ENCODE peak calls at places on chromosomes 7 and 10, in four cellular contexts. One of them, this sample, is unnamed.
A peak's percentile ranks its signal among the peaks of the same experiment; 100 is the strongest.

GRCh38 chr10:68666280-68666760 is 54.7 kb upstream of the CCAR1 start:
- DNase-seq in A549: no peak
- DNase-seq in SK-N-SH: no peak
- DNase-seq in WTC11: no peak
- DNase-seq in this sample: no peak

GRCh38 chr7:149821191-149822148 is 16.7 kb upstream of the ZNF862 start:
- DNase-seq in A549: no peak
- DNase-seq in SK-N-SH: peak; percentile 42
- DNase-seq in WTC11: no peak
- DNase-seq in this sample: no peak

GRCh38 chr10:116251602-116252395 is 21.2 kb downstream of the GFRA1 start:
- DNase-seq in A549: no peak
- DNase-seq in SK-N-SH: no peak
- DNase-seq in WTC11: no peak
- DNase-seq in this sample: no peak

GRCh38 chr10:48240196-48240595 is 34.3 kb downstream of the FRMPD2 start:
- DNase-seq in A549: no peak
- DNase-seq in SK-N-SH: no peak
- DNase-seq in WTC11: no peak
- DNase-seq in this sample: no peak

GRCh38 chr7:107043916-107044346 is 574 bp upstream of the PRKAR2B start:
- DNase-seq in A549: no peak
- DNase-seq in SK-N-SH: no peak
- DNase-seq in WTC11: no peak
- DNase-seq in this sample: no peak

GRCh38 chr7:83908526-83908925 is 259.6 kb upstream of the SEMA3E start:
- DNase-seq in A549: no peak
- DNase-seq in SK-N-SH: no peak
- DNase-seq in WTC11: no peak
- DNase-seq in this sample: peak; percentile 52

GRCh38 chr7:128937647-128938523 is at the start of gene IRF5:
- DNase-seq in A549: peak; percentile 63
- DNase-seq in SK-N-SH: peak; percentile 85
- DNase-seq in WTC11: peak; percentile 56
- DNase-seq in this sample: peak; percentile 61

GRCh38 chr7:83677180-83677866 is 28.4 kb upstream of the SEMA3E start:
- DNase-seq in A549: peak; percentile 70
- DNase-seq in SK-N-SH: peak; percentile 24
- DNase-seq in WTC11: no peak
- DNase-seq in this sample: peak; percentile 57

GRCh38 chr10:69861251-69862240 is 59.8 kb downstream of the COL13A1 start:
- DNase-seq in A549: peak; percentile 59
- DNase-seq in SK-N-SH: no peak
- DNase-seq in WTC11: no peak
- DNase-seq in this sample: peak; percentile 69

GRCh38 chr10:114822771-114823463 is 1.3 kb downstream of the FHIP2A start:
- DNase-seq in A549: peak; percentile 36
- DNase-seq in SK-N-SH: no peak
- DNase-seq in WTC11: no peak
- DNase-seq in this sample: peak; percentile 19

GRCh38 chr10:3163879-3164278 is 8.7 kb downstream of the PITRM1 start:
- DNase-seq in A549: no peak
- DNase-seq in SK-N-SH: no peak
- DNase-seq in WTC11: no peak
- DNase-seq in this sample: no peak

GRCh38 chr10:11447571-11447970 is 163.9 kb downstream of the USP6NL start:
- DNase-seq in A549: no peak
- DNase-seq in SK-N-SH: no peak
- DNase-seq in WTC11: no peak
- DNase-seq in this sample: no peak

GRCh38 chr7:34362621-34363020 is 295.4 kb upstream of the NPSR1 start:
- DNase-seq in A549: no peak
- DNase-seq in SK-N-SH: no peak
- DNase-seq in WTC11: no peak
- DNase-seq in this sample: no peak

GRCh38 chr10:125092564-125093031 is 67.8 kb downstream of the CTBP2 start:
- DNase-seq in A549: no peak
- DNase-seq in SK-N-SH: no peak
- DNase-seq in WTC11: no peak
- DNase-seq in this sample: no peak

GRCh38 chr10:4457597-4457996 is 368.4 kb upstream of the AKR1E2 start:
- DNase-seq in A549: no peak
- DNase-seq in SK-N-SH: no peak
- DNase-seq in WTC11: no peak
- DNase-seq in this sample: no peak

GRCh38 chr7:57867884-57868701 is 418.1 kb downstream of the ZNF716 start:
- DNase-seq in A549: peak; percentile 10
- DNase-seq in SK-N-SH: peak; percentile 60
- DNase-seq in WTC11: no peak
- DNase-seq in this sample: no peak

GRCh38 chr10:74557098-74557497 is 269.3 kb upstream of the KAT6B start:
- DNase-seq in A549: no peak
- DNase-seq in SK-N-SH: no peak
- DNase-seq in WTC11: no peak
- DNase-seq in this sample: no peak

GRCh38 chr10:47346572-47347302 is 1.4 kb upstream of the RBP3 start:
- DNase-seq in A549: no peak
- DNase-seq in SK-N-SH: no peak
- DNase-seq in WTC11: no peak
- DNase-seq in this sample: no peak

GRCh38 chr10:62806246-62806645 is 1.7 kb downstream of the ADO start:
- DNase-seq in A549: no peak
- DNase-seq in SK-N-SH: no peak
- DNase-seq in WTC11: no peak
- DNase-seq in this sample: no peak

GRCh38 chr7:155220881-155221280 is 76.8 kb upstream of the INSIG1 start:
- DNase-seq in A549: no peak
- DNase-seq in SK-N-SH: no peak
- DNase-seq in WTC11: no peak
- DNase-seq in this sample: no peak

GRCh38 chr10:75425291-75426079 is 5.9 kb upstream of the LRMDA start:
- DNase-seq in A549: no peak
- DNase-seq in SK-N-SH: no peak
- DNase-seq in WTC11: no peak
- DNase-seq in this sample: no peak

GRCh38 chr7:102450242-102450641 is 14.4 kb downstream of the ALKBH4 start:
- DNase-seq in A549: no peak
- DNase-seq in SK-N-SH: no peak
- DNase-seq in WTC11: no peak
- DNase-seq in this sample: no peak

GRCh38 chr7:95478139-95479037 is 7.4 kb upstream of the ASB4 start:
- DNase-seq in A549: peak; percentile 92
- DNase-seq in SK-N-SH: no peak
- DNase-seq in WTC11: peak; percentile 27
- DNase-seq in this sample: peak; percentile 35

GRCh38 chr7:139043823-139044812 is 8.3 kb upstream of the ZC3HAV1L start:
- DNase-seq in A549: peak; percentile 58
- DNase-seq in SK-N-SH: no peak
- DNase-seq in WTC11: no peak
- DNase-seq in this sample: peak; percentile 85

GRCh38 chr7:155051355-155051754 is 18.8 kb upstream of the HTR5A start:
- DNase-seq in A549: no peak
- DNase-seq in SK-N-SH: no peak
- DNase-seq in WTC11: no peak
- DNase-seq in this sample: no peak

GRCh38 chr7:55565693-55566092 is 6.6 kb downstream of the VOPP1 start:
- DNase-seq in A549: no peak
- DNase-seq in SK-N-SH: no peak
- DNase-seq in WTC11: no peak
- DNase-seq in this sample: no peak

GRCh38 chr7:39504963-39505362 is 61.2 kb upstream of the YAE1 start:
- DNase-seq in A549: peak; percentile 52
- DNase-seq in SK-N-SH: no peak
- DNase-seq in WTC11: no peak
- DNase-seq in this sample: no peak

GRCh38 chr10:44569193-44570091 is 184.5 kb upstream of the CXCL12 start:
- DNase-seq in A549: no peak
- DNase-seq in SK-N-SH: no peak
- DNase-seq in WTC11: no peak
- DNase-seq in this sample: no peak

GRCh38 chr7:158782638-158783490 is 46.4 kb downstream of the ESYT2 start:
- DNase-seq in A549: peak; percentile 75
- DNase-seq in SK-N-SH: no peak
- DNase-seq in WTC11: no peak
- DNase-seq in this sample: no peak

GRCh38 chr10:36779238-36779846 is 346.1 kb upstream of the ANKRD30A start:
- DNase-seq in A549: peak; percentile 70
- DNase-seq in SK-N-SH: peak; percentile 74
- DNase-seq in WTC11: peak; percentile 24
- DNase-seq in this sample: peak; percentile 32

GRCh38 chr10:102504179-102504975 is 605 bp downstream of the SUFU start:
- DNase-seq in A549: no peak
- DNase-seq in SK-N-SH: peak; percentile 44
- DNase-seq in WTC11: peak; percentile 76
- DNase-seq in this sample: peak; percentile 72
- TF ChIP-seq MAX in A549: no peak
- TF ChIP-seq MAX in SK-N-SH: peak; percentile 33
- TF ChIP-seq MAX in WTC11: no peak
- TF ChIP-seq MAX in this sample: no peak

GRCh38 chr10:470339-471003 is 219.0 kb downstream of the DIP2C start:
- DNase-seq in A549: no peak
- DNase-seq in SK-N-SH: no peak
- DNase-seq in WTC11: no peak
- DNase-seq in this sample: no peak
- TF ChIP-seq MAX in A549: no peak
- TF ChIP-seq MAX in SK-N-SH: no peak
- TF ChIP-seq MAX in WTC11: no peak
- TF ChIP-seq MAX in this sample: no peak

DNA sequence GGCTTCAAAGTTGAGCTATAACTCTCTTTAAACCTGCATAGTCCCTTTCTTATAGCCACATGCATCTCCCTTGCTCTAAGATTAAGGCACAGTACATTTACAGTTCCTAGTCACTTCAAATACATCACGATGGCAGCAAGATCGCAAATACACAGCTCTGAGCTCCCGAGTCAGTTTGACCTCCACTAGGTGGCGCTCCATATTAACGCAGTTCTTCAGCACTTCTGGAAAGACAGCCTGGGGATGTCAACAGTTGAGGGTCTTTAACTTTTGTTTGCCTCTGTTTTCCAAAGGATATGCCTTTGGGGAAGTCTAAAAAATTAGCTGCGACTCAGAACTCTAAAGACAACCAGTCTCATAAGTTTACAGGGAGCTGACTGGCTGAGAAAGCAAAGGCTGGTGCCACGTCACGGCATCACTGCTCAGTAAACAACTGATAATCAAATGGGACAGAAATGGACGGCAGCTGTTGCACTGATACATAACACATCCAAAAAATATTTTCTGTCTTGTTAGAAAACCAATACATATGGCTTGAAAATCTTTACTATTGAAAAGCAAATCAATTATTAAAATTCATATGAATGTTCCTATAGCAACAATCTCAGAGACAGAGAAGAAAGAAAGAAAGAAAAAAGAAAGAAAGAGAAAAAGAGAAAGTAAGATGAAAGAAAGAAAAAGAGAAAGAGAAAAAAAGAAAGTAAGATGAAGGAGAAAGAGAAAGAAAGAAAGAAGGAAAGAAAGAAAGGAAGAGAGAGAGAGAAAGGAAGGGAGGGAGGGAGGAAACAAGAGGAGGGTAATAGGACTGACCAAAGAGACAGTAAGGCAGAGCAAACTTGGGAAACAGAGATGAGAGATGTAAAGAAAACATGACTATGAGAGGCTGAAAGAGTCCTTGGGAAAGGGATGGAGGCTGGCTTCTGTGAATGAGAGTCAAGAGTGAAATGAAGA is 458.7 kb downstream of the SORCS1 start:
- DNase-seq in A549: peak; percentile 54
- DNase-seq in SK-N-SH: peak; percentile 61
- DNase-seq in WTC11: peak; percentile 68
- DNase-seq in this sample: peak; percentile 67
- TF ChIP-seq MAX in A549: no peak
- TF ChIP-seq MAX in SK-N-SH: no peak
- TF ChIP-seq MAX in WTC11: no peak
- TF ChIP-seq MAX in this sample: no peak

GRCh38 chr7:103690576-103690975 is 244.6 kb upstream of the SLC26A5 start:
- DNase-seq in A549: no peak
- DNase-seq in SK-N-SH: no peak
- DNase-seq in WTC11: no peak
- DNase-seq in this sample: no peak
- TF ChIP-seq MAX in A549: no peak
- TF ChIP-seq MAX in SK-N-SH: no peak
- TF ChIP-seq MAX in WTC11: no peak
- TF ChIP-seq MAX in this sample: no peak

GRCh38 chr7:148503900-148504487 is 86.6 kb upstream of the C7orf33 start:
- DNase-seq in A549: peak; percentile 22
- DNase-seq in SK-N-SH: peak; percentile 48
- DNase-seq in WTC11: no peak
- DNase-seq in this sample: peak; percentile 53
- TF ChIP-seq MAX in A549: no peak
- TF ChIP-seq MAX in SK-N-SH: no peak
- TF ChIP-seq MAX in WTC11: no peak
- TF ChIP-seq MAX in this sample: no peak

GRCh38 chr10:123229927-123230630 is 75.9 kb downstream of the BUB3 start:
- DNase-seq in A549: no peak
- DNase-seq in SK-N-SH: no peak
- DNase-seq in WTC11: no peak
- DNase-seq in this sample: no peak
- TF ChIP-seq MAX in A549: no peak
- TF ChIP-seq MAX in SK-N-SH: no peak
- TF ChIP-seq MAX in WTC11: no peak
- TF ChIP-seq MAX in this sample: no peak

GRCh38 chr7:130990178-130990832 is 256.3 kb upstream of the KLF14 start:
- DNase-seq in A549: no peak
- DNase-seq in SK-N-SH: no peak
- DNase-seq in WTC11: no peak
- DNase-seq in this sample: no peak
- TF ChIP-seq MAX in A549: no peak
- TF ChIP-seq MAX in SK-N-SH: no peak
- TF ChIP-seq MAX in WTC11: no peak
- TF ChIP-seq MAX in this sample: no peak